ENCODE peak calls at places on chromosomes 5 and 9, in four cellular contexts. Y is breast epithelium, X is cardiac muscle cell, J is fibroblast of villous mesenchyme. L is an unnamed sample.

GRCh38 chr9:93930070-93930469 is 25.1 kb downstream of the BARX1 start:
- DNase-seq in Y (no peak), X (no peak), J (no peak), L (no peak)

GRCh38 chr5:139058121-139058520 is 140.0 kb downstream of the SIL1 start:
- DNase-seq in Y (no peak), X (peak), J (peak), L (peak)

GRCh38 chr5:60260658-60261057 is 367.1 kb upstream of the PDE4D start:
- DNase-seq in Y (no peak), X (no peak), J (no peak), L (no peak)

GRCh38 chr5:40437452-40437861 is 242.3 kb upstream of the PTGER4 start:
- DNase-seq in Y (no peak), X (peak), J (peak), L (peak)

GRCh38 chr5:170332058-170332457 is 34.5 kb upstream of the LCP2 start:
- DNase-seq in Y (no peak), X (no peak), J (no peak), L (no peak)

GRCh38 chr9:84583866-84584265 is 85.7 kb upstream of the NTRK2 start:
- DNase-seq in Y (no peak), X (no peak), J (no peak), L (no peak)

GRCh38 chr5:69024241-69024651 is 69.6 kb upstream of the SLC30A5 start:
- DNase-seq in Y (no peak), X (peak), J (peak), L (peak)

GRCh38 chr9:131875828-131876485 is 136.1 kb upstream of the RAPGEF1 start:
- DNase-seq in Y (no peak), X (no peak), J (no peak), L (no peak)

GRCh38 chr9:93305497-93306020 is 121.6 kb downstream of the WNK2 start:
- DNase-seq in Y (peak), X (no peak), J (no peak), L (no peak)

GRCh38 chr5:15391648-15392392 is 108.2 kb upstream of the FBXL7 start:
- DNase-seq in Y (no peak), X (peak), J (peak), L (peak)

GRCh38 chr5:60382761-60383160 is 317.2 kb downstream of the DEPDC1B start:
- DNase-seq in Y (no peak), X (peak), J (peak), L (peak)

GRCh38 chr9:123422593-123422992 is 66.6 kb downstream of the CRB2 start:
- DNase-seq in Y (no peak), X (no peak), J (no peak), L (no peak)

GRCh38 chr5:92424785-92425426 is 1041.8 kb upstream of the ARRDC3 start:
- DNase-seq in Y (no peak), X (no peak), J (no peak), L (no peak)

GRCh38 chr5:163580516-163580915 is 75.1 kb downstream of the MAT2B start:
- DNase-seq in Y (no peak), X (no peak), J (no peak), L (no peak)

GRCh38 chr5:55636711-55637110 is 75.4 kb downstream of the SLC38A9 start:
- DNase-seq in Y (no peak), X (peak), J (peak), L (peak)

GRCh38 chr5:143673676-143674468 is 138.1 kb upstream of the HMHB1 start:
- DNase-seq in Y (no peak), X (no peak), J (no peak), L (no peak)

GRCh38 chr5:57435701-57436134 is 46.9 kb downstream of the ACTBL2 start:
- DNase-seq in Y (no peak), X (peak), J (peak), L (peak)

GRCh38 chr5:94111209-94112004 is 370.0 kb upstream of the POU5F2 start:
- DNase-seq in Y (peak), X (peak), J (peak), L (peak)
- TF ChIP-seq CTCF in Y (no peak), X (peak), J (peak), L (peak)

DNA sequence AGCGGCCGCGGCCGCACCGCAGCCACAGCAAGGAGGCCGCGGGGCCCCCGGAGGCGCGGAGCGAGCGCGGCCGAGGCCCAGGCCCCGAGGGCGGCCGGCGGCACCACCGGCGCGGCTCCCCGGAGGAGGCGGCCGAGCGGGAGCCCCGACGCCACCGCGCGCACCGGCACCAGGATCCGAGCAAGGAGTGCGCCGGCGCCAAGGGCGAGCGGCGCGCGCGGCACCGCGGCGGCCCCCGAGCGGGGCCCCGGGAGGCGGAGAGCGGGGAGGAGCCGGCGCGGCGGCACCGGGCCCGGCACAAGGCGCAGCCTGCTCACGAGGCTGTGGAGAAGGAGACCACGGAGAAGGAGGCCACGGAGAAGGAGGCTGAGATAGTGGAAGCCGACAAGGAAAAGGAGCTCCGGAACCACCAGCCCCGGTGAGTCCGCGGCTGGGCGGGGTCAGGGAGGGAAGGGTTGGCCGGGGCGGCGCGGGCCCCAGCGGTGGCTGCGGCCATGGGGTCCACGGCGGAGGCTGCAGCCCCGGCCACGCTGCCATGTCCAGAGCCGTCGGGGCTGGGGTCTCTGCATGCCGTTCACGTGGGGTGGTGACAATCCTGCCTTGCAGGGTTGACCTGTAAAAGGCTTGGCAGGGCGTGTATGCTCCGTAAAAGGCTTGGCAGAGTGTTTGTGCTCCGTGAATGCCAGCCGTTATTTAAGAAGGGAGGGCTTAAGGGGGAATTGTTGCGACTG is 146.0 kb downstream of the CACNA1B start:
- DNase-seq in Y (peak), X (no peak), J (no peak), L (no peak)
- H3K4me3 ChIP-seq in Y (peak), X (no peak), J (no peak), L (no peak)

GRCh38 chr5:72079288-72079687 is 28.0 kb upstream of the MAP1B start:
- DNase-seq in Y (no peak), X (peak), J (no peak), L (peak)
- TF ChIP-seq CTCF in Y (no peak), X (no peak), J (no peak), L (peak)

DNA sequence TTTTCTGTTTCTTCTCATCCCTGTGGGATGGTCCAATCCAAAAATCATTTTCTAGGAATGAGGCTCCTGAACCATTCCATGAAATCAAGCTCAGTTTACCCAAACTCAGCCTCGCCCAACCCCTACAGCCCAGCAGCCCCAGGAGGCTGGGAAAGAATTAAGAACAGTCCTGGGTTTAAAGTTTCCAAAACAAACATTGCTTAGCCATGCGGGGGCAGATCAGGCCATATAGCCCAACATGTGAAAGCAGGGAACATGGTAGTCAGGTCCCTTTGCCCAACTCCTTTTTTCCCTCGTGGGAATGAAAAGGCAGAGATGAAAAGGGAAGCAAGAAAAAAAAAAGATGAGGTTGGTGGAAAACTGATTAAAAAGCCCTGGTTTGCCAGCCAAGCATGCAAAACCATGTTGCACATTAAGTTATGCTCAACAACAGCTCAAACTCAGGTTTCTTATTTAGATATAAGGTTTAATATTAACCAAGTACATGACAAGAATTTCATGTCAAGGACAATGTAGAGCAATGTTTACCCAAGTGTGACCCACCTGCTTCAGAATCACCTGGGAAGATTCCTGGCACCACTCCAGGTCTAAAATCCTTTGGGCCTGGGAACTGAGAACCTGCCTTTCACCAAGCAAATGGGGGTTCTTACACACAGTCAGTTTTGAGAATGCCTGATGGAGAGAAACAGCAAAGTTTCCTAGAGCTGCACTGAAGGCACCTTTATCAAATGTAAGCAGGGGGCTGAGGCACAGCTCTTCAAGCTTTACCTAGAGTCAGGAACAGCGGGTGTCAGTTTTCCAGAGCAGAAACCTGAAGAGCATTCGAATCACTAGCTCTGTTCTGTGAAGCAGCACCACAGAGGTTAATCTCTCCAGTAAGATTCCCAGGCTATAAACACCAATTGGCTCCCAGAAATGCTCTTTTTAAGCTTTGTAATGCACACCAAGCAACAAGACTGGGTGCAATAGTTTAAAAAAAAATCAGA is 1.7 kb downstream of the FREM1 start:
- DNase-seq in Y (no peak), X (no peak), J (no peak), L (no peak)
- H3K4me3 ChIP-seq in Y (peak), X (peak), J (no peak), L (no peak)

GRCh38 chr5:42423285-42424152 is at the start of gene GHR:
- DNase-seq in Y (peak), X (peak), J (peak), L (peak)
- TF ChIP-seq CTCF in Y (peak), X (peak), J (peak), L (peak)

GRCh38 chr5:16520806-16521205 is 55.2 kb upstream of the ZNF622 start:
- DNase-seq in Y (no peak), X (no peak), J (no peak), L (no peak)
- H3K4me3 ChIP-seq in Y (no peak), X (no peak), J (no peak), L (no peak)

GRCh38 chr5:141533897-141534296 is 45.0 kb downstream of the PCDHGC5 start:
- DNase-seq in Y (no peak), X (no peak), J (no peak), L (no peak)
- TF ChIP-seq CTCF in Y (no peak), X (no peak), J (no peak), L (no peak)

GRCh38 chr9:128249558-128249913 is 26.3 kb downstream of the GOLGA2 start:
- DNase-seq in Y (no peak), X (no peak), J (no peak), L (no peak)
- H3K4me3 ChIP-seq in Y (peak), X (no peak), J (no peak), L (no peak)

L was measured in choroid plexus epithelial cell.